ENCODE peak calls at places on chromosomes 2 and 18, in six cellular contexts. Y is activated naive CD8-positive, alpha-beta T cell treated with anti-CD3 and anti-CD28 coated beads, Interleukin-2, amount 50 U/mL, for 16 hours; G is head of caudate nucleus; I is IMR-90; Z is upper lobe of right lung; U is EL. H is an unnamed sample.

GRCh38 chr2:189542145-189542882 is 38.3 kb downstream of the SLC40A1 start:
- DNase-seq in Y (no peak), G (no peak), I (no peak), Z (no peak), U (no peak), H (no peak)

GRCh38 chr18:56541790-56542189 is 96.6 kb downstream of the TXNL1 start:
- DNase-seq in Y (no peak), G (no peak), I (no peak), Z (no peak), U (no peak), H (no peak)

GRCh38 chr18:2529154-2529553 is 42.2 kb downstream of the METTL4 start:
- DNase-seq in Y (no peak), G (no peak), I (peak), Z (no peak), U (peak), H (no peak)

GRCh38 chr18:76503999-76504398 is 9.0 kb upstream of the ZNF516 start:
- DNase-seq in Y (no peak), G (no peak), I (no peak), Z (no peak), U (no peak), H (no peak)

GRCh38 chr2:172131713-172132555 is 29.2 kb upstream of the DLX2 start:
- DNase-seq in Y (no peak), G (no peak), I (no peak), Z (no peak), U (no peak), H (no peak)

GRCh38 chr2:91748869-91749268 is 3057.4 kb downstream of the RPIA start:
- DNase-seq in Y (no peak), G (no peak), I (no peak), Z (no peak), U (no peak), H (no peak)

GRCh38 chr2:10080536-10081304 is 509 bp upstream of the CYS1 start:
- DNase-seq in Y (no peak), G (no peak), I (no peak), Z (no peak), U (no peak), H (no peak)

GRCh38 chr2:220779918-220780317 is 792.2 kb downstream of the EPHA4 start:
- DNase-seq in Y (no peak), G (no peak), I (peak), Z (no peak), U (peak), H (peak)

GRCh38 chr18:69968073-69968472 is 20.4 kb upstream of the CD226 start:
- DNase-seq in Y (no peak), G (no peak), I (no peak), Z (no peak), U (no peak), H (no peak)